ENCODE peak calls at places on chromosomes 6 and 20, in five cellular contexts. Z is lung microvascular endothelial cell, R is frontal cortex, N is NCI-H1092, J is mammary epithelial cell. K is an unnamed sample.
A peak's percentile ranks its signal among the peaks of the same experiment; 100 is the strongest.

GRCh38 chr20:40087496-40087895 is 601.5 kb downstream of the MAFB start:
- DNase-seq in R (no peak), N (no peak), Z (no peak), J (no peak), K (no peak)

GRCh38 chr20:50224553-50225255 is 34.1 kb downstream of the CEBPB start:
- DNase-seq in R (peak; percentile 60), J (peak; percentile 36), Z (peak; percentile 56), N (no peak), K (no peak)

GRCh38 chr6:130794686-130795085 is 32.5 kb upstream of the SMLR1 start:
- DNase-seq in J (no peak), N (no peak), Z (no peak), R (no peak), K (no peak)

GRCh38 chr6:64040118-64040517 is 404.5 kb downstream of the PHF3 start:
- DNase-seq in R (no peak), J (no peak), N (no peak), Z (no peak), K (no peak)

GRCh38 chr6:33427585-33428218 is 7.8 kb downstream of the SYNGAP1 start:
- DNase-seq in J (no peak), R (peak; percentile 79), Z (no peak), N (no peak), K (peak; percentile 55)

GRCh38 chr20:35055445-35056276 is 36.9 kb downstream of the TRPC4AP start:
- DNase-seq in Z (peak; percentile 28), J (no peak), N (no peak), R (no peak), K (no peak)

GRCh38 chr6:49570474-49571079 is 20.1 kb downstream of the C6orf141 start:
- DNase-seq in Z (peak; percentile 64), R (no peak), J (no peak), N (no peak), K (no peak)

GRCh38 chr6:82113231-82113630 is 134.3 kb downstream of the IBTK start:
- DNase-seq in J (no peak), R (no peak), N (no peak), Z (no peak), K (no peak)

GRCh38 chr6:26215200-26216014 is 128.2 kb downstream of the HFE start:
- DNase-seq in R (no peak), J (peak; percentile 54), Z (peak; percentile 24), N (no peak), K (no peak)

GRCh38 chr6:44630125-44631028 is 242.9 kb downstream of the CDC5L start:
- DNase-seq in J (peak; percentile 33), R (peak; percentile 56), Z (peak; percentile 50), N (no peak), K (peak; percentile 82)

GRCh38 chr6:13765570-13765969 is 48.8 kb downstream of the MCUR1 start:
- DNase-seq in N (no peak), J (peak; percentile 22), Z (no peak), R (no peak), K (peak; percentile 19)

GRCh38 chr6:73733791-73734190 is 37.8 kb downstream of the CD109 start:
- DNase-seq in Z (no peak), N (no peak), J (no peak), R (no peak), K (no peak)

GRCh38 chr6:14734416-14735340 is 511.2 kb upstream of the JARID2 start:
- DNase-seq in R (no peak), Z (peak; percentile 73), N (no peak), J (peak; percentile 67), K (peak; percentile 84)

GRCh38 chr6:39664173-39664572 is 61.0 kb downstream of the KIF6 start:
- DNase-seq in R (no peak), N (no peak), J (no peak), Z (no peak), K (no peak)

GRCh38 chr6:113921299-113921904 is 49.5 kb downstream of the HDAC2 start:
- DNase-seq in N (no peak), R (no peak), Z (no peak), J (no peak), K (no peak)

GRCh38 chr6:135147637-135148592 is 33.2 kb upstream of the MYB start:
- DNase-seq in J (no peak), R (no peak), N (no peak), Z (no peak), K (no peak)

GRCh38 chr20:8293791-8294190 is 161.7 kb downstream of the PLCB1 start:
- DNase-seq in Z (no peak), R (no peak), J (no peak), N (no peak), K (no peak)

GRCh38 chr6:158758941-158759479 is 60.2 kb downstream of the EZR start:
- DNase-seq in Z (no peak), J (no peak), N (peak; percentile 62), R (no peak), K (no peak)

GRCh38 chr20:44496976-44497375 is 21.3 kb downstream of the TTPAL start:
- DNase-seq in R (no peak), N (no peak), J (peak; percentile 97), Z (peak; percentile 26), K (peak; percentile 85)

GRCh38 chr6:155125916-155126315 is 130.8 kb downstream of the TIAM2 start:
- DNase-seq in Z (peak; percentile 53), R (no peak), J (no peak), N (no peak), K (no peak)

GRCh38 chr6:83231146-83231545 is 38.0 kb downstream of the RWDD2A start:
- DNase-seq in Z (peak; percentile 2), N (no peak), R (no peak), J (no peak), K (no peak)

GRCh38 chr6:113697642-113698410 is 159.3 kb upstream of the MARCKS start:
- DNase-seq in R (no peak), Z (peak; percentile 73), J (peak; percentile 89), N (no peak), K (peak; percentile 77)

K was measured in Daoy.